ENCODE peak calls at places on chromosomes 6 and 20, in ten cellular contexts. A is A549, L is IMR-90, M is WERI-Rb-1, Z is cardiac muscle cell, O is heart right ventricle, Q is spleen, K is osteoblast, R is bronchial epithelial cell, I is heart left ventricle. P is an unnamed sample.

GRCh38 chr20:24453917-24454316 is 15.5 kb upstream of the SYNDIG1 start:
- DNase-seq in Z (no peak), A (no peak), M (no peak), K (no peak), I (no peak), O (no peak), L (no peak), R (no peak), Q (no peak), P (no peak)

GRCh38 chr20:3190681-3191111 is 13.8 kb downstream of the DDRGK1 start:
- DNase-seq in I (no peak), Q (peak; percentile 73), M (no peak), A (peak; percentile 39), L (no peak), K (no peak), R (no peak), O (no peak), Z (no peak), P (no peak)

GRCh38 chr20:41089555-41089954 is 47.8 kb upstream of the PLCG1 start:
- DNase-seq in L (no peak), R (no peak), Q (no peak), O (no peak), A (peak; percentile 11), K (no peak), M (no peak), Z (no peak), I (no peak), P (no peak)

GRCh38 chr20:59042151-59042795 is at the start of gene PRELID3B:
- DNase-seq in M (peak; percentile 30), A (peak; percentile 52), I (no peak), Q (no peak), L (no peak), O (peak; percentile 24), R (no peak), K (peak; percentile 92), Z (peak; percentile 24), P (no peak)

GRCh38 chr6:157173756-157174155 is 149.6 kb downstream of the TMEM242 start:
- DNase-seq in R (no peak), A (no peak), M (no peak), L (peak; percentile 38), Z (no peak), I (no peak), O (no peak), K (no peak), Q (no peak), P (no peak)

GRCh38 chr6:15752820-15753219 is 90.0 kb upstream of the DTNBP1 start:
- DNase-seq in I (no peak), M (peak; percentile 50), A (peak; percentile 23), O (no peak), Q (no peak), Z (peak; percentile 37), K (peak; percentile 72), R (no peak), L (no peak), P (peak; percentile 23)

GRCh38 chr6:52231411-52232127 is 12.7 kb downstream of the IL17F start:
- DNase-seq in O (no peak), K (no peak), R (no peak), Z (no peak), Q (no peak), I (no peak), A (no peak), M (no peak), L (no peak), P (no peak)

GRCh38 chr6:30682181-30683117 is 4.0 kb downstream of the PPP1R18 start:
- DNase-seq in R (peak; percentile 86), L (peak; percentile 95), M (peak; percentile 69), Z (peak; percentile 84), A (peak; percentile 55), O (peak; percentile 87), Q (peak; percentile 99), K (peak; percentile 93), I (peak; percentile 93), P (peak; percentile 75)

GRCh38 chr6:111122458-111123286 is 35.4 kb downstream of the SLC16A10 start:
- DNase-seq in L (no peak), O (no peak), Z (no peak), A (no peak), Q (no peak), I (no peak), M (no peak), K (no peak), R (no peak), P (no peak)

GRCh38 chr6:18260448-18261106 is 3.8 kb downstream of the DEK start:
- DNase-seq in Z (peak; percentile 28), K (peak; percentile 80), Q (no peak), R (peak; percentile 75), O (no peak), M (no peak), A (no peak), L (peak; percentile 36), I (no peak), P (peak; percentile 15)

GRCh38 chr20:32356935-32357868 is 929 bp upstream of the ASXL1 start:
- DNase-seq in I (no peak), Z (peak; percentile 64), Q (no peak), K (peak; percentile 85), L (peak; percentile 50), R (peak; percentile 43), O (peak; percentile 15), M (peak; percentile 15), A (no peak), P (peak; percentile 51)

GRCh38 chr6:130132286-130132701 is 90.5 kb downstream of the SAMD3 start:
- DNase-seq in K (no peak), L (no peak), A (no peak), O (no peak), Q (no peak), R (no peak), I (no peak), Z (no peak), M (no peak), P (no peak)

GRCh38 chr20:17636523-17637412 is 45.3 kb downstream of the RRBP1 start:
- DNase-seq in A (no peak), I (no peak), R (no peak), Q (no peak), L (no peak), O (no peak), K (no peak), M (peak; percentile 80), Z (no peak), P (no peak)

GRCh38 chr20:10078403-10078802 is 43.6 kb downstream of the ANKEF1 start:
- DNase-seq in L (no peak), M (no peak), R (no peak), Q (no peak), A (no peak), I (no peak), K (no peak), O (no peak), Z (no peak), P (no peak)

GRCh38 chr6:90940812-90941481 is 354.1 kb upstream of the MAP3K7 start:
- DNase-seq in Z (peak; percentile 87), K (no peak), O (no peak), L (peak; percentile 66), I (no peak), M (no peak), R (peak; percentile 81), Q (no peak), A (peak; percentile 57), P (peak; percentile 78)
- TF ChIP-seq CTCF in Z (peak; percentile 58), K (peak; percentile 44), O (peak; percentile 25), L (peak; percentile 60), I (peak; percentile 61), M (peak; percentile 41), R (peak; percentile 52), Q (peak; percentile 58), A (peak; percentile 53), P (peak; percentile 58)

GRCh38 chr6:152129606-152130249 is 322.2 kb downstream of the ESR1 start:
- DNase-seq in O (no peak), A (no peak), Z (peak; percentile 67), I (no peak), Q (no peak), L (peak; percentile 60), R (no peak), K (no peak), M (no peak), P (peak; percentile 72)
- H3K4me3 ChIP-seq in O (peak overlapping the region; percentile 50), A (no peak overlapping the region), Z (no peak overlapping the region), I (peak overlapping the region; percentile 36), Q (peak overlapping the region; percentile 10), L (peak overlapping the region; percentile 25), R (no peak overlapping the region), K (peak overlapping the region; percentile 27), M (no peak overlapping the region), P (peak overlapping the region; percentile 29)

GRCh38 chr6:87473419-87473903 is 687 bp downstream of the SLC35A1 start:
- DNase-seq in Q (no peak), O (peak; percentile 48), L (peak; percentile 44), Z (peak; percentile 61), I (no peak), R (peak; percentile 71), M (no peak), K (peak; percentile 29), A (peak; percentile 9), P (peak; percentile 63)

GRCh38 chr6:87472525-87473418 is at the start of gene SLC35A1:
- DNase-seq in L (peak; percentile 73), K (peak; percentile 96), R (peak; percentile 68), M (peak; percentile 86), O (peak; percentile 88), Z (peak; percentile 86), I (peak; percentile 95), Q (peak; percentile 97), A (peak; percentile 84), P (peak; percentile 85)
- TF ChIP-seq CTCF in L (no peak), K (no peak), R (no peak), M (no peak), O (peak; percentile 16), Z (peak; percentile 20), I (peak; percentile 45), Q (peak; percentile 34), A (no peak), P (peak; percentile 1)

GRCh38 chr20:47204008-47204745 is 152.3 kb downstream of the ZMYND8 start:
- DNase-seq in Q (peak; percentile 23), I (no peak), K (peak; percentile 91), O (no peak), M (no peak), A (peak; percentile 54), R (peak; percentile 97), Z (peak; percentile 31), L (peak; percentile 87), P (peak; percentile 24)

GRCh38 chr20:47206962-47207641 is 149.4 kb downstream of the ZMYND8 start:
- DNase-seq in Z (no peak), I (no peak), K (no peak), M (peak; percentile 21), Q (peak; percentile 43), L (no peak), A (no peak), R (no peak), O (no peak), P (no peak)

GRCh38 chr20:47205577-47206123 is 150.8 kb downstream of the ZMYND8 start:
- DNase-seq in L (peak; percentile 79), K (peak; percentile 98), Z (peak; percentile 87), Q (peak; percentile 75), M (peak; percentile 70), I (peak; percentile 84), A (peak; percentile 74), O (peak; percentile 38), R (peak; percentile 61), P (peak; percentile 84)

GRCh38 chr20:47202765-47203667 is 153.5 kb downstream of the ZMYND8 start:
- DNase-seq in Z (no peak), L (no peak), I (no peak), Q (peak; percentile 33), O (no peak), R (no peak), K (no peak), A (no peak), M (no peak), P (no peak)

DNA sequence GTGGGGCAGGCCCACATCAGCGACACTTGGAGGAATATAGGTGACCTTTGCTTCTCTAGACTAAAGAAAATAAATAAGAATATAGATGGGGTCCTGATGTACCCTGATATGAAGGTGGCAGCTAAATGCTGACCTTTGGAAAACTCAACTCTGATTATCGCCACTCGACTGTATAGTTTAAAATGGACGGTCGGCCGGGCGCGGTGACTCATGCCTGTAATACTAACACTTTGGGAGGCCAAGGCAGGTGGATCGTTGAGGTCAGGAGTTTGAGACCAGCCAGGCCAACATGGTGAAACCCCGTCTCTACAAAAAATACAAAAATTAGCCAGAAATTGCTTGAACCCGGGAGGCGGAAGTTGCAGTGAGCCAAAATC is 151.8 kb downstream of the ZMYND8 start:
- DNase-seq in K (no peak), Q (peak; percentile 6), Z (no peak), M (no peak), L (no peak), R (no peak), I (no peak), A (no peak), O (no peak), P (no peak)
- H3K4me3 ChIP-seq in K (no peak overlapping the region), Q (no peak overlapping the region), Z (no peak overlapping the region), M (no peak overlapping the region), L (no peak overlapping the region), R (no peak overlapping the region), I (no peak overlapping the region), A (no peak overlapping the region), O (no peak overlapping the region), P (no peak overlapping the region)